ENCODE peak calls at places on chromosomes 2 and 18, in eight cellular contexts. One of them, this sample, is unnamed.

GRCh38 chr2:174263989-174264388 is 15.7 kb upstream of the OLA1 start:
- DNase-seq in choroid plexus epithelial cell: peak
- DNase-seq in GM13976: no peak
- DNase-seq in brain microvascular endothelial cell: peak
- DNase-seq in NCI-H748 treated with DMSO at 0.1 percent for 48 hours: no peak
- DNase-seq in glomerular endothelial cell: no peak
- DNase-seq in NCI-H2029: no peak
- DNase-seq in posterior cingulate gyrus: no peak
- DNase-seq in this sample: no peak

GRCh38 chr18:50398947-50399346 is 24.1 kb downstream of the SKA1 start:
- DNase-seq in choroid plexus epithelial cell: no peak
- DNase-seq in GM13976: no peak
- DNase-seq in brain microvascular endothelial cell: no peak
- DNase-seq in NCI-H748 treated with DMSO at 0.1 percent for 48 hours: no peak
- DNase-seq in glomerular endothelial cell: no peak
- DNase-seq in NCI-H2029: no peak
- DNase-seq in posterior cingulate gyrus: no peak
- DNase-seq in this sample: no peak

GRCh38 chr2:53913721-53914120 is 54.0 kb upstream of the GPR75 start:
- DNase-seq in choroid plexus epithelial cell: peak
- DNase-seq in GM13976: peak
- DNase-seq in brain microvascular endothelial cell: peak
- DNase-seq in NCI-H748 treated with DMSO at 0.1 percent for 48 hours: no peak
- DNase-seq in glomerular endothelial cell: peak
- DNase-seq in NCI-H2029: no peak
- DNase-seq in posterior cingulate gyrus: no peak
- DNase-seq in this sample: no peak

GRCh38 chr2:176768185-176768584 is 444.4 kb upstream of the HNRNPA3 start:
- DNase-seq in choroid plexus epithelial cell: no peak
- DNase-seq in GM13976: no peak
- DNase-seq in brain microvascular endothelial cell: no peak
- DNase-seq in NCI-H748 treated with DMSO at 0.1 percent for 48 hours: peak
- DNase-seq in glomerular endothelial cell: no peak
- DNase-seq in NCI-H2029: peak
- DNase-seq in posterior cingulate gyrus: no peak
- DNase-seq in this sample: no peak

GRCh38 chr2:3249477-3249962 is 128.1 kb downstream of the EIPR1 start:
- DNase-seq in choroid plexus epithelial cell: no peak
- DNase-seq in GM13976: no peak
- DNase-seq in brain microvascular endothelial cell: no peak
- DNase-seq in NCI-H748 treated with DMSO at 0.1 percent for 48 hours: no peak
- DNase-seq in glomerular endothelial cell: no peak
- DNase-seq in NCI-H2029: no peak
- DNase-seq in posterior cingulate gyrus: no peak
- DNase-seq in this sample: no peak

GRCh38 chr2:75462714-75463113 is 98.0 kb downstream of the EVA1A start:
- DNase-seq in choroid plexus epithelial cell: no peak
- DNase-seq in GM13976: no peak
- DNase-seq in brain microvascular endothelial cell: no peak
- DNase-seq in NCI-H748 treated with DMSO at 0.1 percent for 48 hours: no peak
- DNase-seq in glomerular endothelial cell: no peak
- DNase-seq in NCI-H2029: no peak
- DNase-seq in posterior cingulate gyrus: no peak
- DNase-seq in this sample: no peak

GRCh38 chr2:147711031-147711430 is 133.8 kb upstream of the ACVR2A start:
- DNase-seq in choroid plexus epithelial cell: no peak
- DNase-seq in GM13976: no peak
- DNase-seq in brain microvascular endothelial cell: no peak
- DNase-seq in NCI-H748 treated with DMSO at 0.1 percent for 48 hours: no peak
- DNase-seq in glomerular endothelial cell: no peak
- DNase-seq in NCI-H2029: no peak
- DNase-seq in posterior cingulate gyrus: no peak
- DNase-seq in this sample: no peak

GRCh38 chr2:18432999-18433398 is 127.5 kb downstream of the RDH14 start:
- DNase-seq in choroid plexus epithelial cell: peak
- DNase-seq in GM13976: no peak
- DNase-seq in brain microvascular endothelial cell: peak
- DNase-seq in NCI-H748 treated with DMSO at 0.1 percent for 48 hours: no peak
- DNase-seq in glomerular endothelial cell: no peak
- DNase-seq in NCI-H2029: no peak
- DNase-seq in posterior cingulate gyrus: no peak
- DNase-seq in this sample: no peak

GRCh38 chr2:19029655-19030054 is 328.8 kb downstream of the OSR1 start:
- DNase-seq in choroid plexus epithelial cell: no peak
- DNase-seq in GM13976: no peak
- DNase-seq in brain microvascular endothelial cell: no peak
- DNase-seq in NCI-H748 treated with DMSO at 0.1 percent for 48 hours: no peak
- DNase-seq in glomerular endothelial cell: no peak
- DNase-seq in NCI-H2029: no peak
- DNase-seq in posterior cingulate gyrus: no peak
- DNase-seq in this sample: no peak

GRCh38 chr2:145687445-145688104 is 1167.7 kb upstream of the ZEB2 start:
- DNase-seq in choroid plexus epithelial cell: peak
- DNase-seq in GM13976: no peak
- DNase-seq in brain microvascular endothelial cell: no peak
- DNase-seq in NCI-H748 treated with DMSO at 0.1 percent for 48 hours: no peak
- DNase-seq in glomerular endothelial cell: no peak
- DNase-seq in NCI-H2029: no peak
- DNase-seq in posterior cingulate gyrus: no peak
- DNase-seq in this sample: no peak

GRCh38 chr18:8654482-8655451 is 45.5 kb downstream of the RAB12 start:
- DNase-seq in choroid plexus epithelial cell: peak
- DNase-seq in GM13976: peak
- DNase-seq in brain microvascular endothelial cell: no peak
- DNase-seq in NCI-H748 treated with DMSO at 0.1 percent for 48 hours: peak
- DNase-seq in glomerular endothelial cell: no peak
- DNase-seq in NCI-H2029: no peak
- DNase-seq in posterior cingulate gyrus: no peak
- DNase-seq in this sample: peak

GRCh38 chr2:63057249-63058148 is 6.9 kb downstream of the OTX1 start:
- DNase-seq in choroid plexus epithelial cell: no peak
- DNase-seq in GM13976: no peak
- DNase-seq in brain microvascular endothelial cell: no peak
- DNase-seq in NCI-H748 treated with DMSO at 0.1 percent for 48 hours: no peak
- DNase-seq in glomerular endothelial cell: no peak
- DNase-seq in NCI-H2029: no peak
- DNase-seq in posterior cingulate gyrus: no peak
- DNase-seq in this sample: no peak

GRCh38 chr2:184577741-184578140 is 20.6 kb upstream of the ZNF804A start:
- DNase-seq in choroid plexus epithelial cell: no peak
- DNase-seq in GM13976: no peak
- DNase-seq in brain microvascular endothelial cell: no peak
- DNase-seq in NCI-H748 treated with DMSO at 0.1 percent for 48 hours: no peak
- DNase-seq in glomerular endothelial cell: no peak
- DNase-seq in NCI-H2029: no peak
- DNase-seq in posterior cingulate gyrus: no peak
- DNase-seq in this sample: no peak

GRCh38 chr2:37984589-37984988 is 59.5 kb downstream of the RMDN2 start:
- DNase-seq in choroid plexus epithelial cell: peak
- DNase-seq in GM13976: no peak
- DNase-seq in brain microvascular endothelial cell: no peak
- DNase-seq in NCI-H748 treated with DMSO at 0.1 percent for 48 hours: no peak
- DNase-seq in glomerular endothelial cell: no peak
- DNase-seq in NCI-H2029: no peak
- DNase-seq in posterior cingulate gyrus: no peak
- DNase-seq in this sample: no peak

GRCh38 chr2:119549236-119549635 is 5.0 kb downstream of the CFAP221 start:
- DNase-seq in choroid plexus epithelial cell: peak
- DNase-seq in GM13976: no peak
- DNase-seq in brain microvascular endothelial cell: no peak
- DNase-seq in NCI-H748 treated with DMSO at 0.1 percent for 48 hours: no peak
- DNase-seq in glomerular endothelial cell: no peak
- DNase-seq in NCI-H2029: no peak
- DNase-seq in posterior cingulate gyrus: no peak
- DNase-seq in this sample: no peak

GRCh38 chr18:136433-136832 is 21.9 kb upstream of the USP14 start:
- DNase-seq in choroid plexus epithelial cell: no peak
- DNase-seq in GM13976: no peak
- DNase-seq in brain microvascular endothelial cell: no peak
- DNase-seq in NCI-H748 treated with DMSO at 0.1 percent for 48 hours: no peak
- DNase-seq in glomerular endothelial cell: no peak
- DNase-seq in NCI-H2029: no peak
- DNase-seq in posterior cingulate gyrus: no peak
- DNase-seq in this sample: no peak

GRCh38 chr2:125656190-125656589 is 999.8 kb upstream of the GYPC start:
- DNase-seq in choroid plexus epithelial cell: no peak
- DNase-seq in GM13976: no peak
- DNase-seq in brain microvascular endothelial cell: no peak
- DNase-seq in NCI-H748 treated with DMSO at 0.1 percent for 48 hours: no peak
- DNase-seq in glomerular endothelial cell: no peak
- DNase-seq in NCI-H2029: no peak
- DNase-seq in posterior cingulate gyrus: no peak
- DNase-seq in this sample: no peak

GRCh38 chr2:136179602-136179975 is 61.6 kb upstream of the CXCR4 start:
- DNase-seq in choroid plexus epithelial cell: no peak
- DNase-seq in GM13976: no peak
- DNase-seq in brain microvascular endothelial cell: no peak
- DNase-seq in NCI-H748 treated with DMSO at 0.1 percent for 48 hours: no peak
- DNase-seq in glomerular endothelial cell: no peak
- DNase-seq in NCI-H2029: no peak
- DNase-seq in posterior cingulate gyrus: no peak
- DNase-seq in this sample: no peak

GRCh38 chr2:96808176-96808837 is 7.8 kb upstream of the CNNM3 start:
- DNase-seq in choroid plexus epithelial cell: no peak
- DNase-seq in GM13976: no peak
- DNase-seq in brain microvascular endothelial cell: no peak
- DNase-seq in NCI-H748 treated with DMSO at 0.1 percent for 48 hours: no peak
- DNase-seq in glomerular endothelial cell: no peak
- DNase-seq in NCI-H2029: no peak
- DNase-seq in posterior cingulate gyrus: peak
- DNase-seq in this sample: no peak

GRCh38 chr2:159879061-159879604 is 81.1 kb upstream of the CD302 start:
- DNase-seq in choroid plexus epithelial cell: peak
- DNase-seq in GM13976: peak
- DNase-seq in brain microvascular endothelial cell: peak
- DNase-seq in NCI-H748 treated with DMSO at 0.1 percent for 48 hours: no peak
- DNase-seq in glomerular endothelial cell: no peak
- DNase-seq in NCI-H2029: no peak
- DNase-seq in posterior cingulate gyrus: no peak
- DNase-seq in this sample: no peak

GRCh38 chr2:207352978-207353377 is 176.8 kb upstream of the CREB1 start:
- DNase-seq in choroid plexus epithelial cell: peak
- DNase-seq in GM13976: no peak
- DNase-seq in brain microvascular endothelial cell: no peak
- DNase-seq in NCI-H748 treated with DMSO at 0.1 percent for 48 hours: no peak
- DNase-seq in glomerular endothelial cell: no peak
- DNase-seq in NCI-H2029: no peak
- DNase-seq in posterior cingulate gyrus: peak
- DNase-seq in this sample: no peak

This sample was measured in NCI-H2227 treated with DMSO at 0.1 percent for 48 hours.